ENCODE peak calls at places on chromosomes 3 and 15, in ten cellular contexts. M is ovary; A is H9; V is adipocyte; P is Peyer's patch; I is keratinocyte; F is CD8-positive, alpha-beta T cell; U is fibroblast of lung; D is stomach; N is right cardiac atrium. R is an unnamed sample. For H3K9me3, the result is how much of the 10 kb centered on the place peaks cover.

GRCh38 chr15:77329202-77329601 is 90.7 kb downstream of the PEAK1 start:
- DNase-seq in M (no peak), A (no peak), V (peak), P (no peak), I (no peak), F (no peak), U (no peak), D (no peak), N (no peak), R (no peak)

GRCh38 chr3:127985655-127986225 is 66.5 kb upstream of the SEC61A1 start:
- DNase-seq in M (no peak), A (no peak), V (no peak), P (no peak), I (no peak), F (no peak), U (no peak), D (no peak), N (no peak), R (no peak)

GRCh38 chr3:47414161-47414564 is 33.3 kb downstream of the PTPN23 start:
- DNase-seq in M (no peak), A (no peak), V (no peak), P (no peak), I (no peak), F (no peak), U (no peak), D (no peak), N (no peak), R (no peak)

GRCh38 chr15:28929200-28929599 is 43.4 kb downstream of the APBA2 start:
- DNase-seq in M (no peak), A (no peak), V (no peak), P (no peak), I (no peak), F (no peak), U (no peak), D (no peak), N (no peak), R (no peak)

GRCh38 chr3:177182352-177182751 is 14.9 kb downstream of the TBL1XR1 start:
- DNase-seq in M (no peak), A (no peak), V (no peak), P (no peak), I (no peak), F (no peak), U (no peak), D (no peak), N (no peak), R (no peak)

GRCh38 chr3:117892991-117893390 is 1141.7 kb downstream of the IGSF11 start:
- DNase-seq in M (no peak), A (no peak), V (peak), P (no peak), I (no peak), F (no peak), U (peak), D (no peak), N (no peak), R (no peak)

GRCh38 chr3:189236352-189236751 is 64.6 kb downstream of the TPRG1 start:
- DNase-seq in M (no peak), A (no peak), V (no peak), P (no peak), I (no peak), F (no peak), U (no peak), D (no peak), N (no peak), R (no peak)

GRCh38 chr15:40407343-40407990 is 1.9 kb downstream of the IVD start:
- DNase-seq in M (no peak), A (no peak), V (no peak), P (no peak), I (no peak), F (no peak), U (no peak), D (no peak), N (no peak), R (no peak)

GRCh38 chr3:120532969-120533368 is 63.2 kb upstream of the NDUFB4 start:
- DNase-seq in M (no peak), A (no peak), V (no peak), P (no peak), I (no peak), F (no peak), U (no peak), D (no peak), N (no peak), R (no peak)

GRCh38 chr15:26736502-26737248 is 36.2 kb downstream of the GABRB3 start:
- DNase-seq in M (no peak), A (no peak), V (no peak), P (no peak), I (no peak), F (no peak), U (no peak), D (no peak), N (no peak), R (no peak)
- H3K9me3 ChIP-seq in M (under half), A (under half), V (under half), P (under half), I (under half), F (under half), U (under half), D (under half), N (under half), R (under half)

GRCh38 chr15:25052191-25052999 is 97.6 kb downstream of the SNRPN start:
- DNase-seq in M (no peak), A (peak), V (no peak), P (no peak), I (no peak), F (peak), U (no peak), D (peak), N (no peak), R (no peak)

GRCh38 chr15:25051399-25052154 is 96.8 kb downstream of the SNRPN start:
- DNase-seq in M (no peak), A (peak), V (no peak), P (no peak), I (no peak), F (peak), U (no peak), D (no peak), N (no peak), R (no peak)

GRCh38 chr15:25054943-25055342 is 100.2 kb downstream of the SNRPN start:
- DNase-seq in M (no peak), A (peak), V (no peak), P (peak), I (no peak), F (peak), U (no peak), D (no peak), N (no peak), R (no peak)

GRCh38 chr15:25054329-25054728 is 99.5 kb downstream of the SNRPN start:
- DNase-seq in M (no peak), A (peak), V (no peak), P (peak), I (no peak), F (peak), U (no peak), D (peak), N (no peak), R (no peak)

DNA sequence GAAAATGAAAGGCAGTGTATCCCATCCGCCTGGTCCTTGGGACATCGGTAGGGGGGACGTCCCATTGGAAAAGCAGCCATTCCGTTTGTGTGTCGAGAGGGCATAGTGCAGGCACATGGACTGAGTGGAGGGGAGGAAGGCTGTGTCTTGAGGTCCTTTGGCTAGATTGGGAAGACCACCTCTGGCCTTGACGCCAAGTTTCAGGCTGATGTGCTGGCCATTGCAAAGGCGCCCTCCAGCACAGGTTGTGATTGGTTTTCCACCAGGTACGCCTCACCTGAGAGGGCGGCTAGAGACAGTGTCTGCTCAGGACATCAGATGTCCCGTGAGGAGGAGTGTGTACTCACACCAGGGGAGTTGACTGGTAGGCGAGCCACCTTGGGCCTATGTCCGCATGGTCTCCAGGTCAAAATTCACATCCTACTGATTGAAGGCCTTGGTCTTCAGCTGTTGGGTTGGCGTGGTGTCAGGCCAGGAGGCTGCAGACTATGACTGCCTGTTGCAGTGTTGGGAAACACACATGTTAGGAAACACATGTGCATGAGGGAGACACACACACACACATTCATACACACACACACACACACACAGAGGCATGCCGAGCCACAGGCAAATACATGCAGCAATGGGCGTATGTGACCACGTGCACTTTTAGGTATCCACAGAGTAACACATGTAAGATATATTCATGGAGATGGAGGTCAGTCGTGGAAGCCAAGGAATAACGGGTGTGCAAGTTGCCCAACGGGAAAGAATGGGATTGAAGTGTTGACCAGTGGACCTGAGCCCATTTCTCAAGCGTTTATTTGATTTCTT is 98.4 kb downstream of the SNRPN start:
- DNase-seq in M (peak), A (peak), V (no peak), P (peak), I (no peak), F (peak), U (no peak), D (peak), N (no peak), R (no peak)
- H3K9me3 ChIP-seq in M (half or more), A (half or more), V (half or more), P (under half), I (half or more), F (half or more), U (under half), D (half or more), N (half or more), R (half or more)

GRCh38 chr3:82378370-82378769 is 616.9 kb upstream of the GBE1 start:
- DNase-seq in M (no peak), A (no peak), V (no peak), P (no peak), I (no peak), F (no peak), U (no peak), D (no peak), N (no peak), R (no peak)
- H3K9me3 ChIP-seq in M (under half), A (under half), V (under half), P (under half), I (under half), F (under half), U (under half), D (under half), N (under half), R (under half)

GRCh38 chr3:61901481-61901880 is 340.1 kb downstream of the PTPRG start:
- DNase-seq in M (no peak), A (no peak), V (no peak), P (no peak), I (no peak), F (no peak), U (no peak), D (no peak), N (no peak), R (no peak)
- H3K9me3 ChIP-seq in M (under half), A (under half), V (under half), P (under half), I (under half), F (under half), U (under half), D (under half), N (under half), R (under half)

GRCh38 chr15:50808728-50809127 is 43.2 kb upstream of the SPPL2A start:
- DNase-seq in M (no peak), A (no peak), V (no peak), P (no peak), I (no peak), F (no peak), U (no peak), D (no peak), N (no peak), R (no peak)

GRCh38 chr15:50798684-50799083 is 33.2 kb upstream of the SPPL2A start:
- DNase-seq in M (no peak), A (no peak), V (no peak), P (peak), I (no peak), F (no peak), U (peak), D (no peak), N (no peak), R (no peak)

GRCh38 chr15:50797926-50798325 is 32.4 kb upstream of the SPPL2A start:
- DNase-seq in M (no peak), A (no peak), V (no peak), P (no peak), I (peak), F (no peak), U (no peak), D (no peak), N (no peak), R (no peak)

GRCh38 chr15:50800715-50801114 is 35.2 kb upstream of the SPPL2A start:
- DNase-seq in M (no peak), A (no peak), V (no peak), P (no peak), I (no peak), F (no peak), U (no peak), D (no peak), N (no peak), R (no peak)

GRCh38 chr15:50803479-50803878 is 38.0 kb upstream of the SPPL2A start:
- DNase-seq in M (no peak), A (no peak), V (no peak), P (no peak), I (no peak), F (no peak), U (no peak), D (no peak), N (no peak), R (no peak)
- H3K9me3 ChIP-seq in M (under half), A (under half), V (under half), P (under half), I (under half), F (under half), U (under half), D (under half), N (under half), R (under half)